ENCODE peak calls at places on chromosome 7, in five cellular contexts. K, M, D, H and V are unnamed samples.

GRCh38 chr7:104126411-104126841 is 81.4 kb downstream of the ORC5 start:
- DNase-seq in K (no peak), M (no peak), D (no peak), H (no peak), V (no peak)

GRCh38 chr7:67636363-67637355 is 640.0 kb downstream of the TYW1 start:
- DNase-seq in K (no peak), M (no peak), D (peak; percentile 8), H (no peak), V (no peak)

GRCh38 chr7:123242467-123243097 is 42.8 kb upstream of the SLC13A1 start:
- DNase-seq in K (no peak), M (no peak), D (no peak), H (no peak), V (no peak)

GRCh38 chr7:155230169-155230593 is 67.5 kb upstream of the INSIG1 start:
- DNase-seq in K (peak; percentile 65), M (peak; percentile 52), D (no peak), H (peak; percentile 46), V (peak; percentile 94)

GRCh38 chr7:10412426-10413019 is 561.1 kb upstream of the PHF14 start:
- DNase-seq in K (no peak), M (no peak), D (peak; percentile 65), H (no peak), V (no peak)

GRCh38 chr7:76074972-76075370 is 27.1 kb downstream of the MDH2 start:
- DNase-seq in K (no peak), M (no peak), D (no peak), H (no peak), V (no peak)

GRCh38 chr7:31145339-31145738 is 93.2 kb downstream of the ADCYAP1R1 start:
- DNase-seq in K (no peak), M (no peak), D (no peak), H (no peak), V (no peak)

GRCh38 chr7:98923512-98923911 is 45.2 kb downstream of the TRRAP start:
- DNase-seq in K (no peak), M (no peak), D (no peak), H (no peak), V (no peak)

GRCh38 chr7:41916450-41916927 is 213.6 kb upstream of the INHBA start:
- DNase-seq in K (peak; percentile 68), M (peak; percentile 68), D (no peak), H (no peak), V (peak; percentile 99)

GRCh38 chr7:40675741-40676140 is 540.9 kb downstream of the SUGCT start:
- DNase-seq in K (no peak), M (no peak), D (no peak), H (no peak), V (no peak)

GRCh38 chr7:20754001-20754400 is 32.7 kb downstream of the SP8 start:
- DNase-seq in K (no peak), M (no peak), D (no peak), H (no peak), V (no peak)

GRCh38 chr7:20539201-20539600 is 76.3 kb upstream of the ABCB5 start:
- DNase-seq in K (no peak), M (no peak), D (no peak), H (no peak), V (no peak)

GRCh38 chr7:21566094-21566493 is 23.3 kb downstream of the DNAH11 start:
- DNase-seq in K (no peak), M (no peak), D (no peak), H (no peak), V (no peak)

GRCh38 chr7:151692721-151693120 is 173.0 kb upstream of the RHEB start:
- DNase-seq in K (no peak), M (no peak), D (peak; percentile 94), H (peak; percentile 45), V (no peak)

GRCh38 chr7:3981281-3981680 is 680.2 kb downstream of the SDK1 start:
- DNase-seq in K (no peak), M (no peak), D (peak; percentile 59), H (no peak), V (no peak)

GRCh38 chr7:5712566-5712965 is 68.9 kb downstream of the RNF216 start:
- DNase-seq in K (no peak), M (no peak), D (no peak), H (no peak), V (no peak)

GRCh38 chr7:3272691-3273141 is 28.3 kb upstream of the SDK1 start:
- DNase-seq in K (no peak), M (no peak), D (no peak), H (no peak), V (no peak)

GRCh38 chr7:7746419-7746818 is 28.0 kb upstream of the RPA3 start:
- DNase-seq in K (no peak), M (no peak), D (peak; percentile 26), H (no peak), V (no peak)

GRCh38 chr7:134457166-134457565 is 1.7 kb downstream of the AKR1B1 start:
- DNase-seq in K (no peak), M (no peak), D (no peak), H (no peak), V (no peak)

GRCh38 chr7:8321312-8321711 is 59.3 kb upstream of the ICA1 start:
- DNase-seq in K (no peak), M (no peak), D (no peak), H (no peak), V (no peak)

GRCh38 chr7:78565784-78566183 is 767.2 kb downstream of the PHTF2 start:
- DNase-seq in K (no peak), M (no peak), D (no peak), H (no peak), V (no peak)
- H3K4me3 ChIP-seq in K (no peak overlapping the region), M (no peak overlapping the region), D (no peak overlapping the region), H (no peak overlapping the region), V (no peak overlapping the region)

DNA sequence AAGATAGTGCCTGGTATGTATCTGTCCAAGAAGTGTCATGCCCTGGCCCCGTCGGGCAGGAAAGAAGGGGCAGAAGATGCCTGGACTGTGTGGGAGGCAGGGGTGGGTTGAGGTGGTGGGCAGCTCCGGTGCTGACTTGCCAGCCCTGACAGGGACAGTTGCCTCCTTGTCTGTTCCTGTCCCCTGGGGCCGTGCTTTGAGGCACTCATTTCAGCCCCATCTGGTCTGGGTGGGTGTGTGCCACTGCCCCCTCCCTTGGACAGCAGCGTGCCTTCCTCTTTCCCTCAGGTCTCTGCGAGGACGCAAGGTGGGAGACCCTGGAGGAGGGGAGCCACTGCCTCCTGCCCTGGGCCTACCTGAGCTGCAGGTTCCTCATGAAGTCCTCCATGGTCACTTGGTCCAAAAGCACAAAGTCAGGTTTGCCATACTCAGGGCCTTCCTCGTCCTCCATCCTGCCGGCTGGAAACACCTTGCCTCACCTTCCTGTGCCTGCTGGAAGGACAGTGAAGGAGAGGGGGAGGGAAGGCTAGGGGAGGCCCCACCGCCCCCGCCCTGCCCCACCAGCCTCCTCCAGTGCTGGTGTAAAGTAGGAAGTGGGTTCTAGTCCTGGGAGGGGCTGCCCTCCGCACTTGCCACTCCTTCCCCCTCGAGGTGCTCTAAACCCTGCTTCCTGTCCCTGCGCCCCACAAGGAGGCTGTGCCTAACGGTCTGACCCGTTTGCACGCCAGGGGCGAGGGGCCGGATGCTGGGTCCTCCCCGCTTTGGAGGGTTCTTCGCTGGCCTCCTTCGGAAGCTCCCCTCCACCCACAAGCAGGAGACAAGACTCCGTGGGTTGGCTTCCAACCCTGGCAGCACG is at the start of gene MYO1G:
- DNase-seq in K (peak; percentile 70), M (no peak), D (no peak), H (peak; percentile 36), V (no peak)
- H3K4me3 ChIP-seq in K (peak within 1 kb of the TSS; percentile 5), M (no peak within 1 kb of the TSS), D (no peak within 1 kb of the TSS), H (peak within 1 kb of the TSS; percentile 17), V (no peak within 1 kb of the TSS)

DNA sequence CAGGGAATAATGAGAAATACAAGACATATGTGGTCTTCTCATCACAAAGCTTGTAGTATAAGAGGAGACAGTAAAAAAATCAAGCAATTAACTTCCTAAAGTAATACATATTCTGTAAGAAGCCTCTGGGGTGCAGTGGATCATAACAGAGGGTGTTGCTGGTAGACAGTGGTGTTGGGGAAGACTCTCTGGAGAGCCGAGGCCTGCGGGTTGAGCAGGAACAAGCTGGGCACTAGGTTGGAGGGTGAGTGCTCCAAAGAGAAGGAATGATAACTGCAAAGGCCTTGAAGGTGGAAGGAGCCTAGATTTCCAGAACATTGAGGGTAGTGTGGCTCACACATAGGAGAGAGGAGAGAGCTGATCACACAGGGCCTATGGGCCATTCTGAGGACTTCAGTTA is 1.5 kb downstream of the GIMAP4 start:
- DNase-seq in K (no peak), M (no peak), D (no peak), H (no peak), V (no peak)
- H3K4me3 ChIP-seq in K (peak overlapping the region; percentile 32), M (no peak overlapping the region), D (no peak overlapping the region), H (peak overlapping the region; percentile 70), V (no peak overlapping the region)

GRCh38 chr7:142142702-142143101 is 31.2 kb downstream of the MGAM2 start:
- DNase-seq in K (no peak), M (no peak), D (no peak), H (no peak), V (no peak)

GRCh38 chr7:142139597-142140501 is 28.3 kb downstream of the MGAM2 start:
- DNase-seq in K (no peak), M (no peak), D (no peak), H (no peak), V (no peak)

GRCh38 chr7:142134944-142135343 is 23.4 kb downstream of the MGAM2 start:
- DNase-seq in K (no peak), M (no peak), D (no peak), H (no peak), V (no peak)

DNA sequence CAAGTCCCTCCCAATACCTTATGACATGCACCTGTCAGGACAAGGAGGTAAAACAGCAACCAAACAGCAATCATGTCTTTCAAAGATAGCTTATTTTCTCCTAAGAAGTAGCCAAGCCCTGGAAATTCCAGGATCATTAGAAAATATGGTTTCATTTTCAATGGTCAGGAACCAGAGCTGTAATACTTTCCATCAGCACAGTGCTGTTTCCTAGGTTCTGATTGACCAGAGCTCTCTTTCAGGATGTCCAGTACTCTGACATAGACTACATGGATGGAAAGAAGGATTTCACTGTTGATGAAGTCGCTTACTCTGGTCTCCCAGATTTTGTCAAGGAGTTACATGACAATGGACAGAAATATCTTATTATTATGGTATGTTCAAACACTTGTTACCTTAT is 29.0 kb downstream of the MGAM2 start:
- DNase-seq in K (no peak), M (no peak), D (no peak), H (no peak), V (no peak)
- H3K4me3 ChIP-seq in K (no peak overlapping the region), M (no peak overlapping the region), D (no peak overlapping the region), H (no peak overlapping the region), V (no peak overlapping the region)

DNA sequence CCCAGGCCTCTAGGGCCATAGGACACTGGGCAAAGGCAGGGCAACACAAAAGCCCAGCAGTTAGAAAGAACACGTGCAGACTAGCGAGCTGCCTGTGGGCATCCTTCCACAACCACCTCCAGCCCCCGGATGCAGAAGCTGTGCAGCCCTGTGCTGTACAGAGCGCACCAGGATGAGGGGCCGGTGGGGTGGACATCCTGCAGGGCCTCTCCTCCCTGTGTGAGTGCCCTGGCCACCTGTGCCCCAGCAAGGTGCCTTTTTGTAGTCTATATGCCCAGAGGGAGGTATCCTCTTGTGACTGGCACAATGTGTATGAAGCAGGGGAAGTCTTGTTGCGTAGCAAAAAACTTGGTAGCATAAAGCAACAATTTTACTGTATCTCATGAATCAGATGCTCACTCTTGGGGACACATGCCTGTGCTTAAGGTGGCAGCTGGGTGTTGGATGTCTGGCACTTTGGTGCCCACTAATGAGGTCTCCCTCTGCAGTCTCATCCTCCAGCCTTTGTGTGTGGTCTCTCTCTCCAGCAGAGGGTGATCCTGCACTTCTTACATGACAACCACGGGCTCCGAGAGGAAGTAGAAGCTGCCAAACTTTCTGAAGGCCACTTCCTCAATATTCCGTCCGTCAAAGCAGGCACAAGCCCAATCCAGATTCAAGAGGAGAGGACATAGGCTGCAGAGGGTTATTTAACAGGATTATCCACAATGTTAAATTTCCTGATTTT is 8.7 kb downstream of the NCAPG2 start:
- DNase-seq in K (peak; percentile 83), M (peak; percentile 71), D (peak; percentile 51), H (peak; percentile 38), V (no peak)
- H3K4me3 ChIP-seq in K (no peak overlapping the region), M (no peak overlapping the region), D (no peak overlapping the region), H (peak overlapping the region; percentile 15), V (no peak overlapping the region)